ENCODE peak calls at places on chromosomes 1 and 21, in five cellular contexts. H is IMR-90, K is HepG2, U is SK-N-SH, R is GM12878. S is an unnamed sample.
A peak's percentile ranks its signal among the peaks of the same experiment; 100 is the strongest.

GRCh38 chr21:17513214-17514123 is 626 bp downstream of the CXADR start:
- DNase-seq in R (no peak), U (peak; percentile 74), K (peak; percentile 16), H (no peak), S (no peak)

GRCh38 chr1:98048234-98048633 is 127.4 kb upstream of the DPYD start:
- DNase-seq in R (no peak), H (peak; percentile 92), U (peak; percentile 59), K (peak; percentile 13), S (peak; percentile 14)

GRCh38 chr1:40690919-40691537 is 476 bp upstream of the NFYC start:
- DNase-seq in R (no peak), H (no peak), U (no peak), K (no peak), S (no peak)

GRCh38 chr1:3473381-3473844 is 18.9 kb downstream of the ARHGEF16 start:
- DNase-seq in K (no peak), U (no peak), H (peak; percentile 83), R (no peak), S (no peak)

GRCh38 chr1:6099297-6099696 is 53.6 kb downstream of the KCNAB2 start:
- DNase-seq in R (no peak), H (no peak), U (no peak), K (no peak), S (no peak)

GRCh38 chr1:50271968-50272578 is 151.2 kb downstream of the DMRTA2 start:
- DNase-seq in H (no peak), K (peak; percentile 15), R (no peak), U (peak; percentile 65), S (peak; percentile 37)

GRCh38 chr1:91844862-91845528 is 41.0 kb downstream of the TGFBR3 start:
- DNase-seq in H (peak; percentile 94), R (no peak), U (no peak), K (peak; percentile 87), S (no peak)

GRCh38 chr1:26234644-26235384 is 814 bp downstream of the CEP85 start:
- DNase-seq in K (peak; percentile 6), U (peak; percentile 40), R (no peak), H (peak; percentile 5), S (peak; percentile 53)

GRCh38 chr1:8495928-8496401 is 178.1 kb downstream of the SLC45A1 start:
- DNase-seq in U (no peak), H (peak; percentile 19), R (no peak), K (no peak), S (no peak)

GRCh38 chr1:115296981-115297380 is 41.1 kb downstream of the NGF start:
- DNase-seq in R (peak; percentile 17), K (no peak), U (no peak), H (peak; percentile 31), S (no peak)

GRCh38 chr1:70487910-70488665 is 77.0 kb downstream of the CTH start:
- DNase-seq in U (peak; percentile 45), H (peak; percentile 34), R (peak; percentile 16), K (peak; percentile 43), S (peak; percentile 55)

GRCh38 chr1:155133799-155134281 is 1.8 kb upstream of the SLC50A1 start:
- DNase-seq in H (no peak), U (no peak), K (peak; percentile 54), R (no peak), S (no peak)

GRCh38 chr1:109718495-109718894 is 6.4 kb downstream of the GSTM5 start:
- DNase-seq in U (peak; percentile 36), R (no peak), K (peak; percentile 65), H (peak; percentile 27), S (peak; percentile 44)

GRCh38 chr1:248926401-248927182 is 20.6 kb downstream of the PGBD2 start:
- DNase-seq in U (no peak), R (no peak), H (peak; percentile 73), K (no peak), S (peak; percentile 45)

GRCh38 chr1:8590696-8591351 is 226.6 kb downstream of the RERE start:
- DNase-seq in U (no peak), R (no peak), H (no peak), K (no peak), S (no peak)

GRCh38 chr1:182163821-182164223 is 102.3 kb upstream of the ZNF648 start:
- DNase-seq in U (no peak), H (no peak), R (no peak), K (no peak), S (no peak)

GRCh38 chr1:180545991-180546390 is 12.8 kb upstream of the OVAAL start:
- DNase-seq in H (no peak), R (no peak), K (no peak), U (no peak), S (no peak)

GRCh38 chr1:180540697-180541594 is 17.8 kb upstream of the OVAAL start:
- DNase-seq in H (peak; percentile 31), U (no peak), K (no peak), R (no peak), S (no peak)

GRCh38 chr1:180542113-180542512 is 16.7 kb upstream of the OVAAL start:
- DNase-seq in R (no peak), U (no peak), K (no peak), H (no peak), S (no peak)

GRCh38 chr1:180544050-180544449 is 14.7 kb upstream of the OVAAL start:
- DNase-seq in K (no peak), U (no peak), R (no peak), H (no peak), S (no peak)

GRCh38 chr1:180542530-180543171 is 16.1 kb upstream of the OVAAL start:
- DNase-seq in K (no peak), R (no peak), H (peak; percentile 43), U (no peak), S (no peak)
- H3K27ac ChIP-seq in K (no peak overlapping the region), R (no peak overlapping the region), H (peak overlapping the region; percentile 64), U (peak overlapping the region; percentile 18), S (no peak overlapping the region)

GRCh38 chr21:43691801-43692200 is 27.1 kb upstream of the PDXK start:
- DNase-seq in H (no peak), U (no peak), R (no peak), K (no peak), S (no peak)
- TF ChIP-seq MXI1 in H (no peak), U (no peak), R (no peak), K (no peak), S (no peak)

GRCh38 chr1:21334214-21335087 is 44.2 kb upstream of the ECE1 start:
- DNase-seq in K (no peak), U (peak; percentile 59), H (peak; percentile 86), R (peak; percentile 91), S (peak; percentile 65)

GRCh38 chr1:21331752-21332480 is 41.7 kb upstream of the ECE1 start:
- DNase-seq in R (no peak), U (no peak), H (no peak), K (no peak), S (no peak)

GRCh38 chr1:21333824-21334213 is 43.6 kb upstream of the ECE1 start:
- DNase-seq in U (no peak), H (no peak), K (no peak), R (no peak), S (no peak)

GRCh38 chr1:21335088-21335678 is 44.9 kb upstream of the ECE1 start:
- DNase-seq in K (no peak), H (no peak), U (no peak), R (no peak), S (no peak)

GRCh38 chr1:21332691-21333449 is 42.6 kb upstream of the ECE1 start:
- DNase-seq in K (peak; percentile 59), H (no peak), R (no peak), U (no peak), S (no peak)
- H3K27ac ChIP-seq in K (no peak overlapping the region), H (no peak overlapping the region), R (no peak overlapping the region), U (peak overlapping the region; percentile 91), S (no peak overlapping the region)

GRCh38 chr1:16145030-16145987 is 10.6 kb downstream of the EPHA2 start:
- DNase-seq in U (no peak), R (no peak), H (peak; percentile 92), K (peak; percentile 68), S (no peak)
- TF ChIP-seq MXI1 in U (no peak), R (no peak), H (no peak), K (no peak), S (no peak)

GRCh38 chr21:29052224-29052623 is 21.2 kb downstream of the CCT8 start:
- DNase-seq in K (no peak), H (no peak), U (no peak), R (no peak), S (no peak)
- H3K27ac ChIP-seq in K (no peak overlapping the region), H (no peak overlapping the region), U (no peak overlapping the region), R (no peak overlapping the region), S (no peak overlapping the region)

DNA sequence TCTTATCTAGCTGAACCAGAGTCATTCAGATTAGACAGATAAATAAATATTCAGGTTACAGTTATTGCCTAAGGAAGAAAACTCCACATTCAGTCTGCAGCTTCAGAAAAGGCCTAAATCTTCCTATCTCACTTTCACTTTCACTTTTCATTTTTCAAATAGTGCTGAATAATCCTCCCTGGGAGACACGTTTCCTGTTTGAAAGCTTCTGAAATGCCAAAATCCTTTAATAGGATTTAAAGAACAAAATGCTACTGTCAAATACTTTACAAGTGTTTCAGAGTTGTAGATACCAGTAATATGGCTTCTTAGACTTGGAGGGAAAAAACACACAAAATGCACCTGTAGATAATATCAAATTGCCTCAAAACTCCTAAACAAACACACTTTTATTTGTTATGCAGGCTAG is 3.9 kb downstream of the PSMB2 start:
- DNase-seq in H (peak; percentile 62), K (peak; percentile 28), U (no peak), R (peak; percentile 25), S (no peak)
- TF ChIP-seq MXI1 in H (no peak), K (no peak), U (no peak), R (no peak), S (peak; percentile 72)

GRCh38 chr1:212970085-212970484 is 19.7 kb downstream of the VASH2 start:
- DNase-seq in R (no peak), K (no peak), U (no peak), H (no peak), S (no peak)

GRCh38 chr1:212966619-212967018 is 16.3 kb downstream of the VASH2 start:
- DNase-seq in K (no peak), U (no peak), H (no peak), R (no peak), S (no peak)

GRCh38 chr1:212971312-212971711 is 21.0 kb downstream of the VASH2 start:
- DNase-seq in U (no peak), K (no peak), H (no peak), R (no peak), S (no peak)

GRCh38 chr1:212968385-212968863 is 18.1 kb downstream of the VASH2 start:
- DNase-seq in U (no peak), H (no peak), K (no peak), R (no peak), S (no peak)

DNA sequence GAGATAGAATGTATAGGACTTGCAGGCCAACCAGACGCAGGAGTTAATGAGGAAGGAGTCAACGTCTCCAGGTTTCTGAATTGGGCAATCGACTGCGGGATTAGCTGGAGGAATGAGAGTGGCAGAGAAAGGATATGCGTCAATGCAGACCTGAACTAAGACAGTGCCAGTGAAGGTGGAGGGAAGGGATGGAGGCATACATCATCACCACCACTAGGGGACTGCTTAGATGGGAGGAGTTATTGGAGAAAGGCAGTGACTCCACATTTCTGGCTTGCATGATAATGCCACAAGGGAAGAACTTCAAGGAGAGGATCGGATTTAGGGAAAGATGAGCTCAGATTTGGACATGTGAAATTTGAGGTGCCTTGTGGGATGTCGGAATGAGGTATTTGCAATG is 17.4 kb downstream of the VASH2 start:
- DNase-seq in H (peak; percentile 64), R (no peak), K (peak; percentile 45), U (peak; percentile 57), S (peak; percentile 73)
- H3K27ac ChIP-seq in H (no peak overlapping the region), R (peak overlapping the region; percentile 12), K (no peak overlapping the region), U (no peak overlapping the region), S (no peak overlapping the region)